ENCODE peak calls at places on chromosome 1, in seven cellular contexts. G is iris pigment epithelial cell; V is stimulated activated CD8-positive, alpha-beta memory T cell treated with anti-CD3 and anti-CD28 coated beads, Interleukin-7, amount 100 ng/mL, for 1 hour; K is T-helper 1 cell; Z is CD14-positive monocyte; J is Calu3; C is astrocyte of the hippocampus. R is an unnamed sample.

GRCh38 chr1:185337221-185337620 is 20.2 kb upstream of the IVNS1ABP start:
- DNase-seq in V (no peak), C (peak), Z (no peak), G (peak), K (no peak), J (no peak), R (peak)

GRCh38 chr1:10765734-10766478 is 30.5 kb downstream of the CASZ1 start:
- DNase-seq in C (peak), G (no peak), K (no peak), Z (no peak), J (no peak), V (no peak), R (no peak)

GRCh38 chr1:110421159-110421777 is 13.8 kb upstream of the LAMTOR5 start:
- DNase-seq in J (no peak), C (peak), Z (peak), V (no peak), G (peak), K (no peak), R (peak)

GRCh38 chr1:160997323-160998038 is 23.5 kb downstream of the F11R start:
- DNase-seq in C (peak), V (no peak), G (peak), Z (no peak), J (peak), K (peak), R (peak)

GRCh38 chr1:155329980-155330598 is 9.4 kb downstream of the RUSC1 start:
- DNase-seq in Z (no peak), K (no peak), J (no peak), C (no peak), G (peak), V (no peak), R (no peak)

GRCh38 chr1:176656257-176656995 is 193.5 kb downstream of the PAPPA2 start:
- DNase-seq in C (peak), Z (no peak), G (peak), K (no peak), V (no peak), J (no peak), R (no peak)

GRCh38 chr1:206680279-206680678 is 4.4 kb upstream of the MAPKAPK2 start:
- DNase-seq in J (no peak), V (no peak), C (no peak), G (no peak), Z (no peak), K (no peak), R (no peak)

GRCh38 chr1:109412551-109412950 is 13.7 kb downstream of the PSMA5 start:
- DNase-seq in Z (no peak), V (no peak), J (no peak), C (no peak), K (no peak), G (no peak), R (no peak)

GRCh38 chr1:101288491-101288944 is 51.7 kb downstream of the S1PR1 start:
- DNase-seq in J (peak), Z (no peak), C (peak), G (peak), V (peak), K (peak), R (peak)

GRCh38 chr1:91872560-91873081 is 13.3 kb downstream of the TGFBR3 start:
- DNase-seq in C (no peak), G (peak), J (no peak), K (no peak), Z (no peak), V (no peak), R (peak)

GRCh38 chr1:226565476-226565875 is 16.9 kb downstream of the STUM start:
- DNase-seq in K (no peak), G (no peak), Z (no peak), C (no peak), J (no peak), V (no peak), R (no peak)

GRCh38 chr1:200640373-200641174 is 20.0 kb upstream of the KIF14 start:
- DNase-seq in C (no peak), J (no peak), V (no peak), G (peak), Z (no peak), K (no peak), R (no peak)

GRCh38 chr1:6613361-6614018 is at the start of gene PHF13:
- DNase-seq in J (peak), V (peak), G (peak), C (peak), Z (peak), K (peak), R (peak)

GRCh38 chr1:162596514-162597170 is 35.1 kb downstream of the UAP1 start:
- DNase-seq in G (no peak), K (no peak), V (no peak), C (no peak), Z (no peak), J (no peak), R (no peak)

GRCh38 chr1:199868777-199869176 is 158.7 kb upstream of the NR5A2 start:
- DNase-seq in K (no peak), J (no peak), G (no peak), C (no peak), V (no peak), Z (no peak), R (no peak)

GRCh38 chr1:53982034-53982761 is 35.8 kb downstream of the LDLRAD1 start:
- DNase-seq in Z (no peak), G (peak), V (no peak), K (no peak), J (peak), C (peak), R (peak)

GRCh38 chr1:205515781-205516253 is 11.3 kb downstream of the CDK18 start:
- DNase-seq in J (no peak), V (no peak), G (no peak), Z (no peak), C (no peak), K (no peak), R (no peak)

GRCh38 chr1:93625582-93626327 is 55.9 kb downstream of the BCAR3 start:
- DNase-seq in G (peak), Z (no peak), V (no peak), C (peak), J (no peak), K (no peak), R (peak)

GRCh38 chr1:117363591-117364048 is 3.6 kb upstream of the MAN1A2 start:
- DNase-seq in V (no peak), K (no peak), Z (no peak), C (no peak), G (no peak), J (no peak), R (no peak)

GRCh38 chr1:192147221-192147620 is 11.0 kb upstream of the RGS18 start:
- DNase-seq in C (no peak), J (no peak), G (no peak), K (no peak), Z (no peak), V (no peak), R (no peak)

GRCh38 chr1:187943606-187944403 is 1115.1 kb downstream of the PLA2G4A start:
- DNase-seq in C (no peak), K (no peak), V (no peak), G (peak), J (no peak), Z (no peak), R (no peak)

GRCh38 chr1:64006276-64007051 is 197.0 kb upstream of the UBE2U start:
- DNase-seq in G (peak), V (no peak), K (no peak), J (peak), C (peak), Z (no peak), R (peak)

GRCh38 chr1:222392571-222392970 is 155.3 kb downstream of the HHIPL2 start:
- DNase-seq in G (peak), V (no peak), J (no peak), C (peak), Z (no peak), K (no peak), R (peak)

GRCh38 chr1:198933506-198933905 is 294.7 kb downstream of the PTPRC start:
- DNase-seq in G (no peak), C (no peak), K (no peak), V (no peak), Z (no peak), J (no peak), R (no peak)

GRCh38 chr1:107952989-107953388 is 12.0 kb downstream of the VAV3 start:
- DNase-seq in J (no peak), V (no peak), Z (no peak), K (no peak), G (no peak), C (no peak), R (peak)

GRCh38 chr1:200150721-200151120 is 123.2 kb downstream of the NR5A2 start:
- DNase-seq in Z (no peak), G (peak), J (no peak), K (no peak), C (peak), V (no peak), R (peak)

GRCh38 chr1:83011270-83011669 is 987.7 kb downstream of the TTLL7 start:
- DNase-seq in J (no peak), K (no peak), V (no peak), C (no peak), G (no peak), Z (no peak), R (no peak)

GRCh38 chr1:15417365-15417934 is 7.8 kb downstream of the EFHD2 start:
- DNase-seq in K (peak), C (peak), G (peak), Z (peak), V (peak), J (peak), R (peak)

GRCh38 chr1:64942648-64943047 is 23.7 kb downstream of the JAK1 start:
- DNase-seq in C (no peak), J (no peak), G (no peak), V (no peak), K (no peak), Z (no peak), R (no peak)

GRCh38 chr1:114154963-114155322 is 1.3 kb upstream of the SYT6 start:
- DNase-seq in Z (no peak), J (peak), G (peak), V (no peak), C (peak), K (no peak), R (peak)

GRCh38 chr1:87682565-87682964 is 353.9 kb downstream of the LMO4 start:
- DNase-seq in Z (no peak), K (no peak), V (no peak), C (no peak), G (no peak), J (no peak), R (no peak)

GRCh38 chr1:206508956-206509355 is 1.6 kb downstream of the RASSF5 start:
- DNase-seq in J (no peak), Z (no peak), C (peak), V (no peak), G (peak), K (no peak), R (no peak)

GRCh38 chr1:160410412-160411005 is 10.1 kb downstream of the VANGL2 start:
- DNase-seq in C (peak), G (peak), J (no peak), V (no peak), Z (no peak), K (no peak), R (no peak)

GRCh38 chr1:54805981-54806381 is 4.9 kb upstream of the TTC22 start:
- DNase-seq in V (no peak), C (no peak), K (no peak), Z (no peak), J (no peak), G (no peak), R (no peak)

GRCh38 chr1:240701412-240701811 is 89.5 kb upstream of the GREM2 start:
- DNase-seq in C (peak), V (no peak), K (no peak), J (no peak), Z (no peak), G (peak), R (peak)

GRCh38 chr1:66231162-66232077 is 302.5 kb upstream of the SGIP1 start:
- DNase-seq in Z (no peak), V (no peak), K (no peak), G (no peak), J (peak), C (peak), R (peak)

GRCh38 chr1:101833312-101833711 is 163.4 kb downstream of the OLFM3 start:
- DNase-seq in Z (no peak), G (no peak), J (no peak), C (peak), V (no peak), K (no peak), R (no peak)